ENCODE peak calls at places on chromosomes 3 and 15, in four cellular contexts. Q is mesenchymal stem cell, L is mesendoderm, U is H9. B is an unnamed sample.

GRCh38 chr3:156307704-156308103 is 187.3 kb downstream of the KCNAB1 start:
- DNase-seq in U (no peak), Q (no peak), L (no peak), B (peak)

GRCh38 chr15:96020133-96020532 is 310.4 kb upstream of the NR2F2 start:
- DNase-seq in Q (no peak), L (no peak), U (no peak), B (no peak)

GRCh38 chr3:22685598-22685997 is 517.5 kb upstream of the UBE2E2 start:
- DNase-seq in U (no peak), Q (peak), L (peak), B (no peak)

GRCh38 chr3:51591231-51591630 is 52.7 kb downstream of the RAD54L2 start:
- DNase-seq in Q (peak), U (no peak), L (no peak), B (peak)

GRCh38 chr15:101428758-101429157 is 60.7 kb downstream of the PCSK6 start:
- DNase-seq in Q (no peak), L (no peak), U (no peak), B (no peak)

GRCh38 chr3:129560931-129561594 is 18.1 kb downstream of the H1-8 start:
- DNase-seq in U (no peak), Q (peak), L (no peak), B (peak)

GRCh38 chr3:45795882-45796765 is at the start of gene SLC6A20:
- DNase-seq in Q (no peak), L (peak), U (peak), B (no peak)

GRCh38 chr15:90598053-90598577 is 68.4 kb downstream of the CRTC3 start:
- DNase-seq in L (peak), Q (peak), U (peak), B (no peak)

GRCh38 chr3:45002680-45003079 is 23.4 kb upstream of the CLEC3B start:
- DNase-seq in Q (no peak), U (no peak), L (no peak), B (no peak)

GRCh38 chr3:126971891-126972351 is 11.0 kb upstream of the PLXNA1 start:
- DNase-seq in U (peak), L (peak), Q (peak), B (peak)

GRCh38 chr15:98123834-98124233 is 163.3 kb downstream of the ARRDC4 start:
- DNase-seq in L (peak), U (no peak), Q (no peak), B (no peak)

GRCh38 chr3:81764665-81765064 is 3.2 kb upstream of the GBE1 start:
- DNase-seq in L (no peak), U (no peak), Q (no peak), B (no peak)

GRCh38 chr15:36067483-36068274 is 511.7 kb upstream of the CDIN1 start:
- DNase-seq in U (no peak), L (no peak), Q (no peak), B (no peak)

GRCh38 chr3:150130404-150131100 is 159.9 kb upstream of the PFN2 start:
- DNase-seq in Q (no peak), L (peak), U (peak), B (no peak)

GRCh38 chr3:61114316-61114953 is 136.8 kb downstream of the FHIT start:
- DNase-seq in L (no peak), U (no peak), Q (no peak), B (no peak)

GRCh38 chr3:195821403-195822130 is 9.8 kb upstream of the MUC4 start:
- DNase-seq in L (no peak), Q (no peak), U (no peak), B (no peak)

GRCh38 chr3:128501431-128501830 is 8.4 kb upstream of the GATA2 start:
- DNase-seq in Q (no peak), U (no peak), L (no peak), B (no peak)

GRCh38 chr3:150070271-150070670 is 99.6 kb upstream of the PFN2 start:
- DNase-seq in U (no peak), Q (no peak), L (no peak), B (no peak)

GRCh38 chr3:15964605-15965061 is 166.9 kb upstream of the ANKRD28 start:
- DNase-seq in Q (peak), L (peak), U (peak), B (peak)

GRCh38 chr15:58015565-58015964 is 49.9 kb downstream of the ALDH1A2 start:
- DNase-seq in L (no peak), U (no peak), Q (no peak), B (no peak)

GRCh38 chr15:58014470-58014869 is 51.0 kb downstream of the ALDH1A2 start:
- DNase-seq in L (no peak), Q (no peak), U (no peak), B (no peak)

GRCh38 chr15:58010983-58011382 is 54.5 kb downstream of the ALDH1A2 start:
- DNase-seq in U (no peak), L (no peak), Q (no peak), B (no peak)

GRCh38 chr15:58016776-58017175 is 48.7 kb downstream of the ALDH1A2 start:
- DNase-seq in Q (no peak), U (no peak), L (no peak), B (no peak)

DNA sequence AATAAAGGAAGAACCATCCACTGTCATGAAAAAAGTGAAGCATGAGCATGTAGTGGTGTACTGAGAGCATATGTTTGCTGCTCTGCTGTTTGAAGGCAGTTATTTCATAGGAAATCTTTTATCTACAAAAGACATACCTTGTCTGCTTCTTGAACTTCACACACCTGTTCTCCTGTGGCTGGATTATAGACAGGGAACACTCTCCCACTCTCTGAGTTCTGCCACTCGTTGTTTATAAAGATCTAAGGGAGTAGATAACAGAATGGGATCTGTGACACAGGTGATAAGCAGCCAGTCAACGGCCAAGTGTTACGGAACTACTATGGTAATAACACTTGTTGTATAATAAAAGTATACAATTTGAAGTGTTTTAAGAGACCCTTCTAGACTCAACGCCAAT is 51.5 kb downstream of the ALDH1A2 start:
- DNase-seq in L (no peak), U (no peak), Q (no peak), B (no peak)
- H3K18ac ChIP-seq in L (no peak), U (no peak), Q (no peak), B (no peak)

GRCh38 chr15:55789066-55789660 is 46.2 kb upstream of the PRTG start:
- DNase-seq in U (peak), Q (no peak), L (peak), B (no peak)
- H3K18ac ChIP-seq in U (no peak), Q (no peak), L (no peak), B (no peak)

GRCh38 chr15:78538358-78538757 is 1.9 kb upstream of the PSMA4 start:
- DNase-seq in L (no peak), Q (no peak), U (no peak), B (no peak)

GRCh38 chr15:78542647-78543046 is 2.4 kb downstream of the PSMA4 start:
- DNase-seq in Q (no peak), L (no peak), U (no peak), B (no peak)

GRCh38 chr15:78540955-78541743 is 905 bp downstream of the PSMA4 start:
- DNase-seq in Q (peak), U (no peak), L (peak), B (peak)

GRCh38 chr15:78541744-78542034 is 1.4 kb downstream of the PSMA4 start:
- DNase-seq in L (no peak), U (no peak), Q (no peak), B (no peak)

DNA sequence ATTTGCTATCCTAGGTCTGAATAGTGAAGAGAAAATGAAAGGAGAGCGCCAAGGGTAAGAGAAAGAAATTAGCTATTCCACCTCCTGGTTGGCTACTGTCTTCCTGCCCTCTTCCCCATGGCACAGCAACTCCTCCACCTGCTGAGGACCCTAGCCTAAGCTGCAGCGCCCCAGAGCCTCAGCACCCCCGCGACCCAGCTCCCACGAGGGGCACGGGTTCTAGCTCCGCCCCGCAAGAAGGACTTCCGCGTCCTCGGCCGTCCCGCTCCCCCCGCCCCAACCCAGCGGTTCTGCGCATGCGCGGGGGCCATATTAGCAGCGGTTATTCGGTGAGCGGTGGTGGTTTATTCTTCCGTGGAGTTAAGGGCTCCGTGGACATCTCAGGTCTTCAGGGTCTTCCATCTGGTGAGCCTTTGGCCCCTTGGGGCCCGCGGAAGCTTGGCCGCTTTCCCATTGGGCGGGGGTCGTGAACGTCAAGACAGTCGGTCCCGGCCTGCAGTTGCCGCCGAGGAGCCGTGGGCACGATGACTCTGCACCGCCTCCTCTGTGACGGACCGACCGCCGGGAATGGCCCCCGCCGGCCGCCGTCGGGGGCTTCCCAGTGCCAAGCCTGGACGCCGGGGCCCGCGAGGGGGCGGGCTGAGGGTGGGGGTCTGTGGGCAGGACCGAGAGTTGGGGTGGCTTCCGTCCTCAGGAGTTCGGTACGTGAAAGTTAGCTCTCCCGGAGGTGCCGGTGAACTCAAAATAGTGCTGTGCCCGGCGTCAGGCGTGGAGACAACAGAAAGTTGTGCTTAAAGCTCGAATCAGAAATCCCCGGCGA is at the start of gene PSMA4:
- DNase-seq in Q (peak), L (peak), U (peak), B (peak)
- H3K18ac ChIP-seq in Q (peak), L (peak), U (peak), B (peak)

DNA sequence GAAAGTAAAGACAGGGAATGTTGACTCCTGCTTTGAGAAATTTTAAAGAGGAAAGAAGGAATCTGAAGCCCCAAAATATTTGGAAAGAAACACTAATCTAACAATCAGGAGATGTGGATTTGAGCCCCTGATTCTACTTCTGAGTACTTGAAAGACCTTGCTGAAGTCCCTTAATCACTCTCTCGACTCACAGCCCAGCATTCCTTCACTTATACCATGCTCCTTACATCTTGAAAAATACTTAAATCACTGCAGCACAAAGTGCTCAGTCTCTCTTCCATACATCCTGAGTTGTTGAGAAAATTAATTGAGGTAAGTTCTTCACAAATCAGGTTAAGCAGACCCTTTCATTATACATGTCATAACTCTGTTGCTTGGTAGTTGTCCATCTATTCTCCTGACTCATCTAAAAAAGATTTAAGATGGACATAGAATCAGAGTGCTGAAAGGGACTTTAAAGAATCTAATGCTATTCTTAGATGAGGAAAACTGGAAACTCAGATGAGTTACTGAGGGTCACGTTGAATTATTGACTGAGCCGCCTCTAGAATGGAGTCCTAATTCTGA is 72.8 kb upstream of the THSD4 start:
- DNase-seq in L (no peak), Q (no peak), U (no peak), B (peak)
- H3K18ac ChIP-seq in L (no peak), Q (no peak), U (no peak), B (peak)

DNA sequence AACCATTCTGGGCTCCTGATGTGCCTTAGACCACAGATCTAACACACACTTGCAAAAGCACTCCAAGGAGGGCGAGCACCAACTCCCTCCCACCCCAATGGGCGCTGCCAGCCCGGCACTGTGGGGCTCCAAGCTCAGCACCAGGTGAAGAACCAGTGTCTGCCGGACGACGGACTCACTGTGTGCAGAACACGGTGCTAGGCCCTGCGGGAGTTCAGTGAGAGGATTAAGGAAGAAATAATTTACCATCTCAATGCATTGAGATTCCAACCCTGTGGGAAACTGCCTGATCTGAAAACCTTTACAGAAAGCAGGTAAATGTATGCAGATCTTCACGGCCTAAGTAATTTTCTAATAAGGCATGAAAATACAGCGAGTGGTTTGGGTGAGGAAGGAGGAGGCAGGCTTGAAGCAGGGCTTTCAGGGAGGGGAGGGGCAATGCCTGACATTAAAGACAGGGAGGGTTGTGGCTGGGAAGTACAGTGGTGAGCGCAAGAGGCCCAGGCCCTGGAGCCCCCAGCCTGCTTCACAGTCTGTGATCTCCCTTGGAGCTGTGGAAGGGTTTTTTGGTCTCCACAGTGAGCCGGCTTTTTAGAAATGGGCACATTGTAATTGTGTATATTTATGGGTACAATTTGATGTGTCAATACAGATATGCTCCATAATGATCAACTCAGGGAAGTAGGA is 35.6 kb upstream of the CHRNB4 start:
- DNase-seq in U (peak), L (no peak), Q (no peak), B (no peak)
- H3K18ac ChIP-seq in U (no peak), L (no peak), Q (no peak), B (no peak)

B was measured in IMR-90.